ENCODE peak calls at places on chromosomes 12 and 14, in seven cellular contexts. N is neural progenitor cell, L is SW 1271, V is Karpas-422, U is mammary epithelial cell, G is body of pancreas, K is NCI-H2171 treated with DMSO at 0.1 percent for 48 hours. C is an unnamed sample.

GRCh38 chr12:39627914-39628313 is 8.3 kb upstream of the ABCD2 start:
- DNase-seq in U (no peak), G (no peak), K (no peak), N (no peak), L (no peak), V (no peak), C (no peak)

GRCh38 chr14:37746140-37746832 is 150.9 kb downstream of the TTC6 start:
- DNase-seq in L (no peak), G (no peak), U (no peak), N (no peak), K (no peak), V (no peak), C (no peak)

GRCh38 chr14:76348898-76349297 is 27.0 kb upstream of the ESRRB start:
- DNase-seq in N (peak), K (no peak), V (no peak), U (peak), G (no peak), L (no peak), C (no peak)

GRCh38 chr12:51917746-51918453 is 10.6 kb downstream of the ACVRL1 start:
- DNase-seq in G (no peak), V (no peak), N (no peak), K (no peak), U (no peak), L (no peak), C (no peak)

GRCh38 chr14:21219120-21219519 is 50.1 kb downstream of the HNRNPC start:
- DNase-seq in N (no peak), V (no peak), U (no peak), G (no peak), K (no peak), L (no peak), C (no peak)

GRCh38 chr12:93624595-93625294 is 52.3 kb downstream of the SOCS2 start:
- DNase-seq in N (no peak), K (no peak), V (no peak), U (peak), L (peak), G (no peak), C (no peak)

GRCh38 chr14:59905193-59905592 is 14.8 kb upstream of the LRRC9 start:
- DNase-seq in L (no peak), G (no peak), K (no peak), V (no peak), U (no peak), N (no peak), C (no peak)

GRCh38 chr12:120093592-120094355 is 22.8 kb downstream of the RAB35 start:
- DNase-seq in U (no peak), G (no peak), N (peak), V (no peak), K (peak), L (no peak), C (no peak)

GRCh38 chr12:120797677-120798642 is 72.3 kb downstream of the ACADS start:
- DNase-seq in U (peak), G (no peak), L (no peak), K (no peak), V (no peak), N (no peak), C (no peak)

GRCh38 chr14:63193236-63193635 is 11.0 kb upstream of the RHOJ start:
- DNase-seq in L (no peak), N (no peak), V (no peak), G (no peak), U (peak), K (no peak), C (no peak)

GRCh38 chr12:126856958-126857357 is 1410.0 kb upstream of the TMEM132C start:
- DNase-seq in G (no peak), L (no peak), V (no peak), U (no peak), N (no peak), K (no peak), C (no peak)

GRCh38 chr14:102930753-102931579 is 8.5 kb downstream of the AMN start:
- DNase-seq in K (no peak), L (no peak), V (no peak), N (peak), G (no peak), U (peak), C (no peak)

GRCh38 chr14:90655829-90656228 is 160.4 kb downstream of the TTC7B start:
- DNase-seq in L (no peak), N (no peak), V (no peak), G (no peak), U (no peak), K (no peak), C (no peak)

GRCh38 chr14:61498811-61499210 is 177.4 kb downstream of the PRKCH start:
- DNase-seq in U (no peak), N (no peak), V (no peak), L (no peak), G (no peak), K (no peak), C (no peak)

GRCh38 chr12:4539167-4539870 is 629 bp downstream of the RAD51AP1 start:
- DNase-seq in G (no peak), L (no peak), U (peak), V (peak), N (no peak), K (no peak), C (no peak)

GRCh38 chr12:46921048-46921753 is 95.4 kb upstream of the SLC38A4 start:
- DNase-seq in V (no peak), L (no peak), K (no peak), G (no peak), N (no peak), U (peak), C (no peak)

GRCh38 chr14:68978550-68978911 is 571 bp downstream of the ACTN1 start:
- DNase-seq in G (peak), V (peak), N (peak), U (peak), L (no peak), K (peak), C (peak)

GRCh38 chr14:29802211-29802610 is 125.4 kb downstream of the PRKD1 start:
- DNase-seq in N (no peak), U (no peak), K (no peak), L (no peak), V (no peak), G (no peak), C (no peak)

GRCh38 chr14:93764211-93764659 is 24.1 kb downstream of the PRIMA1 start:
- DNase-seq in G (no peak), K (no peak), N (no peak), V (no peak), L (no peak), U (peak), C (no peak)

GRCh38 chr12:38016606-38017005 is 300.0 kb upstream of the ALG10B start:
- DNase-seq in U (no peak), V (no peak), G (no peak), L (no peak), N (no peak), K (no peak), C (no peak)

GRCh38 chr14:43765474-43765873 is 741.6 kb downstream of the FSCB start:
- DNase-seq in U (no peak), V (no peak), L (no peak), G (no peak), N (no peak), K (peak), C (no peak)

GRCh38 chr14:75042040-75042439 is 9.2 kb downstream of the MLH3 start:
- DNase-seq in K (peak), L (no peak), U (no peak), V (no peak), G (no peak), N (no peak), C (no peak)

GRCh38 chr12:68435816-68436215 is 103.7 kb upstream of the MDM1 start:
- DNase-seq in G (no peak), L (no peak), U (peak), N (no peak), K (no peak), V (no peak), C (no peak)

GRCh38 chr12:59452259-59452658 is 143.6 kb upstream of the SLC16A7 start:
- DNase-seq in N (no peak), U (peak), G (peak), V (no peak), K (no peak), L (no peak), C (no peak)

GRCh38 chr12:5873341-5873919 is 71.6 kb downstream of the ANO2 start:
- DNase-seq in U (no peak), N (peak), V (no peak), G (no peak), L (no peak), K (no peak), C (no peak)

GRCh38 chr14:71143391-71144290 is 236.4 kb downstream of the PCNX1 start:
- DNase-seq in N (no peak), G (no peak), K (no peak), L (no peak), U (peak), V (no peak), C (no peak)

GRCh38 chr12:22459872-22460490 is 84.4 kb downstream of the C2CD5 start:
- DNase-seq in N (peak), V (peak), K (peak), G (no peak), L (no peak), U (peak), C (no peak)

GRCh38 chr12:93944196-93944595 is 204.2 kb upstream of the PLXNC1 start:
- DNase-seq in V (no peak), N (no peak), K (no peak), G (no peak), L (no peak), U (no peak), C (no peak)